ENCODE peak calls at places on chromosomes 4 and X, in five cellular contexts. H is left cardiac atrium, R is AG09319, V is Right ventricle myocardium superior, Z is cardiac muscle cell. K is an unnamed sample.

GRCh38 chr4:185577592-185577940 is 42.3 kb upstream of the PDLIM3 start:
- DNase-seq in Z (no peak), H (no peak), V (no peak), R (no peak), K (no peak)

GRCh38 chr4:188015025-188015778 is 19.6 kb downstream of the ZFP42 start:
- DNase-seq in H (no peak), Z (peak), V (no peak), R (no peak), K (no peak)

GRCh38 chr4:64230709-64231310 is 178.4 kb downstream of the TECRL start:
- DNase-seq in V (no peak), Z (peak), H (no peak), R (no peak), K (no peak)

GRCh38 chrX:4909245-4909830 is 1195.9 kb upstream of the PRKX start:
- DNase-seq in Z (no peak), H (no peak), R (no peak), V (no peak), K (no peak)

GRCh38 chr4:5979981-5980380 is 38.2 kb downstream of the C4orf50 start:
- DNase-seq in V (no peak), Z (no peak), H (no peak), R (no peak), K (no peak)

GRCh38 chr4:171651071-171651470 is 162.1 kb upstream of the GALNTL6 start:
- DNase-seq in Z (no peak), H (no peak), V (no peak), R (no peak), K (no peak)

GRCh38 chrX:41737065-41737464 is 13.1 kb downstream of the GPR82 start:
- DNase-seq in Z (no peak), V (no peak), R (no peak), H (no peak), K (no peak)

GRCh38 chr4:124537971-124538370 is 174.6 kb downstream of the ANKRD50 start:
- DNase-seq in H (no peak), R (no peak), Z (no peak), V (no peak), K (no peak)

GRCh38 chr4:187996502-187997177 is 1.1 kb downstream of the ZFP42 start:
- DNase-seq in V (no peak), H (no peak), R (no peak), Z (peak), K (no peak)

GRCh38 chr4:144723471-144723870 is 77.5 kb downstream of the HHIP start:
- DNase-seq in R (no peak), Z (no peak), H (no peak), V (no peak), K (no peak)

GRCh38 chrX:139692908-139693307 is 15.1 kb downstream of the MCF2 start:
- DNase-seq in H (no peak), R (no peak), V (no peak), Z (no peak), K (no peak)

GRCh38 chr4:106365613-106366012 is 3.0 kb downstream of the GIMD1 start:
- DNase-seq in Z (peak), R (peak), V (no peak), H (no peak), K (no peak)

GRCh38 chr4:55386073-55386472 is 9.7 kb upstream of the TMEM165 start:
- DNase-seq in R (no peak), H (no peak), V (no peak), Z (peak), K (no peak)

GRCh38 chr4:152591361-152591760 is 55.5 kb upstream of the FBXW7 start:
- DNase-seq in Z (peak), V (peak), H (peak), R (no peak), K (peak)

GRCh38 chrX:40544343-40545250 is 36.2 kb upstream of the ATP6AP2 start:
- DNase-seq in H (no peak), R (no peak), Z (peak), V (no peak), K (no peak)

GRCh38 chr4:155271557-155271956 is 63.1 kb downstream of the NPY2R start:
- DNase-seq in H (no peak), V (no peak), R (no peak), Z (peak), K (no peak)

GRCh38 chr4:105088110-105088879 is 58.4 kb upstream of the TET2 start:
- DNase-seq in H (no peak), Z (peak), R (peak), V (no peak), K (no peak)

GRCh38 chr4:42865572-42866189 is 26.8 kb upstream of the GRXCR1 start:
- DNase-seq in H (no peak), R (peak), Z (peak), V (no peak), K (no peak)

GRCh38 chr4:112518675-112519074 is 2.7 kb upstream of the NEUROG2 start:
- DNase-seq in Z (no peak), R (no peak), V (no peak), H (no peak), K (no peak)

GRCh38 chr4:183441276-183441675 is 3.2 kb upstream of the CDKN2AIP start:
- DNase-seq in V (no peak), H (no peak), R (no peak), Z (no peak), K (no peak)

GRCh38 chr4:44425614-44426208 is 22.9 kb downstream of the KCTD8 start:
- DNase-seq in R (no peak), H (no peak), Z (peak), V (no peak), K (no peak)

GRCh38 chr4:123235431-123235830 is 161.2 kb upstream of the SPRY1 start:
- DNase-seq in R (no peak), V (no peak), Z (no peak), H (no peak), K (no peak)

GRCh38 chr4:140567722-140568121 is 1.0 kb downstream of the UCP1 start:
- DNase-seq in Z (peak), R (no peak), H (no peak), V (no peak), K (no peak)

GRCh38 chr4:13166214-13166613 is 317.9 kb downstream of the RAB28 start:
- DNase-seq in V (no peak), H (no peak), Z (no peak), R (no peak), K (no peak)

GRCh38 chr4:20638825-20639224 is 61.4 kb upstream of the PACRGL start:
- DNase-seq in Z (no peak), V (no peak), H (no peak), R (no peak), K (no peak)

GRCh38 chrX:63889001-63889400 is 104.0 kb upstream of the ARHGEF9 start:
- DNase-seq in V (no peak), Z (no peak), R (no peak), H (no peak), K (no peak)

GRCh38 chr4:109816082-109816442 is 500 bp downstream of the GAR1 start:
- DNase-seq in Z (no peak), R (no peak), H (no peak), V (no peak), K (peak)

GRCh38 chr4:174358823-174359222 is 75.1 kb downstream of the CEP44 start:
- DNase-seq in V (no peak), H (no peak), Z (peak), R (no peak), K (no peak)

GRCh38 chr4:172153694-172154093 is 340.5 kb downstream of the GALNTL6 start:
- DNase-seq in R (no peak), V (no peak), H (no peak), Z (no peak), K (no peak)

GRCh38 chr4:81164623-81165416 is 50.2 kb downstream of the PRKG2 start:
- DNase-seq in Z (peak), V (no peak), H (no peak), R (no peak), K (no peak)

GRCh38 chr4:8840816-8841455 is 30.7 kb downstream of the HMX1 start:
- DNase-seq in V (peak), Z (no peak), H (no peak), R (no peak), K (peak)

GRCh38 chr4:38489924-38490639 is 173.9 kb upstream of the KLF3 start:
- DNase-seq in H (peak), Z (peak), R (no peak), V (no peak), K (no peak)

GRCh38 chrX:74370482-74370881 is 50.8 kb upstream of the SLC16A2 start:
- DNase-seq in Z (no peak), H (no peak), V (no peak), R (no peak), K (no peak)

GRCh38 chr4:11409632-11410031 is 19.1 kb downstream of the HS3ST1 start:
- DNase-seq in R (no peak), V (no peak), H (no peak), Z (no peak), K (no peak)